ENCODE peak calls at places on chromosomes 7 and 10, in eight cellular contexts. P, V, E, D, J, T, C and K are unnamed samples.
A peak's percentile ranks its signal among the peaks of the same experiment; 100 is the strongest.

GRCh38 chr10:26733750-26734568 is 36.5 kb downstream of the PDSS1 start:
- DNase-seq in P (no peak), V (no peak), E (no peak), D (no peak), J (no peak), T (no peak), C (no peak), K (peak; percentile 43)

GRCh38 chr10:114301177-114301576 is 62.1 kb downstream of the VWA2 start:
- DNase-seq in P (no peak), V (no peak), E (no peak), D (no peak), J (no peak), T (no peak), C (no peak), K (no peak)

GRCh38 chr10:75145590-75145989 is 34.1 kb downstream of the SAMD8 start:
- DNase-seq in P (peak; percentile 30), V (no peak), E (no peak), D (no peak), J (no peak), T (no peak), C (no peak), K (no peak)

GRCh38 chr7:132261296-132261695 is 315.0 kb downstream of the PLXNA4 start:
- DNase-seq in P (no peak), V (no peak), E (no peak), D (no peak), J (no peak), T (no peak), C (no peak), K (no peak)

GRCh38 chr10:128008521-128009250 is 101.8 kb downstream of the PTPRE start:
- DNase-seq in P (no peak), V (peak; percentile 71), E (no peak), D (no peak), J (no peak), T (no peak), C (no peak), K (no peak)

GRCh38 chr7:73906874-73907273 is 45.9 kb downstream of the TMEM270 start:
- DNase-seq in P (no peak), V (no peak), E (no peak), D (no peak), J (no peak), T (peak; percentile 14), C (no peak), K (no peak)

GRCh38 chr7:1734331-1734730 is 64.3 kb downstream of the ELFN1 start:
- DNase-seq in P (no peak), V (no peak), E (no peak), D (no peak), J (no peak), T (no peak), C (no peak), K (no peak)

GRCh38 chr10:28181478-28182096 is 121.3 kb downstream of the MPP7 start:
- DNase-seq in P (no peak), V (no peak), E (no peak), D (no peak), J (no peak), T (no peak), C (no peak), K (no peak)

GRCh38 chr10:74223755-74224530 is 72.9 kb downstream of the ADK start:
- DNase-seq in P (peak; percentile 37), V (no peak), E (no peak), D (no peak), J (no peak), T (no peak), C (no peak), K (no peak)